ENCODE peak calls at places on chromosomes 16 and 17, in ten cellular contexts. F, T, A, Z, S, R, D, V, Y and J are unnamed samples.

GRCh38 chr17:17792143-17792550 is 44.6 kb downstream of the SREBF1 start:
- DNase-seq in F (no peak), T (no peak), A (no peak), Z (no peak), S (no peak), R (no peak), D (no peak), V (no peak), Y (no peak), J (no peak)

GRCh38 chr17:45722161-45722560 is 62.0 kb upstream of the CRHR1 start:
- DNase-seq in F (no peak), T (no peak), A (peak; percentile 41), Z (no peak), S (no peak), R (peak; percentile 69), D (no peak), V (peak; percentile 29), Y (no peak), J (no peak)

GRCh38 chr17:68294196-68294555 is 2.9 kb downstream of the ARSG start:
- DNase-seq in F (no peak), T (no peak), A (no peak), Z (no peak), S (no peak), R (no peak), D (no peak), V (no peak), Y (no peak), J (no peak)

GRCh38 chr16:11233727-11234376 is 22.2 kb downstream of the SOCS1 start:
- DNase-seq in F (no peak), T (no peak), A (no peak), Z (no peak), S (no peak), R (no peak), D (no peak), V (no peak), Y (no peak), J (no peak)

GRCh38 chr16:57609541-57610401 is 18.7 kb upstream of the ADGRG1 start:
- DNase-seq in F (peak; percentile 82), T (no peak), A (no peak), Z (no peak), S (no peak), R (no peak), D (no peak), V (no peak), Y (no peak), J (no peak)

GRCh38 chr17:15973016-15973415 is 26.5 kb downstream of the ZSWIM7 start:
- DNase-seq in F (no peak), T (no peak), A (no peak), Z (no peak), S (no peak), R (peak; percentile 47), D (no peak), V (no peak), Y (no peak), J (no peak)

GRCh38 chr16:68090109-68090508 is 4.9 kb downstream of the NFATC3 start:
- DNase-seq in F (no peak), T (no peak), A (no peak), Z (no peak), S (no peak), R (no peak), D (no peak), V (no peak), Y (no peak), J (no peak)

GRCh38 chr16:85607796-85608514 is 5.2 kb upstream of the GSE1 start:
- DNase-seq in F (no peak), T (no peak), A (no peak), Z (no peak), S (no peak), R (no peak), D (no peak), V (no peak), Y (no peak), J (no peak)

GRCh38 chr16:12455287-12455798 is 348.3 kb downstream of the CPPED1 start:
- DNase-seq in F (peak; percentile 37), T (peak; percentile 63), A (peak; percentile 67), Z (no peak), S (no peak), R (peak; percentile 66), D (peak; percentile 38), V (peak; percentile 58), Y (peak; percentile 39), J (peak; percentile 72)

GRCh38 chr16:69936252-69936651 is 14.9 kb upstream of the CLEC18A start:
- DNase-seq in F (no peak), T (no peak), A (no peak), Z (no peak), S (no peak), R (no peak), D (no peak), V (no peak), Y (no peak), J (peak; percentile 56)
- TF ChIP-seq CTCF in F (no peak), T (no peak), A (no peak), Z (no peak), S (no peak), R (no peak), D (no peak), V (no peak), Y (no peak), J (no peak)

GRCh38 chr17:71959129-71959528 is 161.7 kb upstream of the SOX9 start:
- DNase-seq in F (no peak), T (peak; percentile 22), A (no peak), Z (no peak), S (no peak), R (peak; percentile 74), D (no peak), V (no peak), Y (no peak), J (no peak)
- TF ChIP-seq CTCF in F (peak; percentile 63), T (peak; percentile 71), A (peak; percentile 58), Z (no peak), S (no peak), R (peak; percentile 91), D (no peak), V (peak; percentile 70), Y (no peak), J (no peak)

GRCh38 chr17:29124135-29124930 is 55.9 kb downstream of the MYO18A start:
- DNase-seq in F (no peak), T (peak; percentile 76), A (peak; percentile 39), Z (no peak), S (peak; percentile 42), R (peak; percentile 72), D (no peak), V (peak; percentile 73), Y (no peak), J (peak; percentile 58)
- TF ChIP-seq CTCF in F (peak; percentile 65), T (peak; percentile 87), A (peak; percentile 75), Z (peak; percentile 57), S (peak; percentile 80), R (peak; percentile 67), D (peak; percentile 36), V (peak; percentile 86), Y (no peak), J (peak; percentile 52)

DNA sequence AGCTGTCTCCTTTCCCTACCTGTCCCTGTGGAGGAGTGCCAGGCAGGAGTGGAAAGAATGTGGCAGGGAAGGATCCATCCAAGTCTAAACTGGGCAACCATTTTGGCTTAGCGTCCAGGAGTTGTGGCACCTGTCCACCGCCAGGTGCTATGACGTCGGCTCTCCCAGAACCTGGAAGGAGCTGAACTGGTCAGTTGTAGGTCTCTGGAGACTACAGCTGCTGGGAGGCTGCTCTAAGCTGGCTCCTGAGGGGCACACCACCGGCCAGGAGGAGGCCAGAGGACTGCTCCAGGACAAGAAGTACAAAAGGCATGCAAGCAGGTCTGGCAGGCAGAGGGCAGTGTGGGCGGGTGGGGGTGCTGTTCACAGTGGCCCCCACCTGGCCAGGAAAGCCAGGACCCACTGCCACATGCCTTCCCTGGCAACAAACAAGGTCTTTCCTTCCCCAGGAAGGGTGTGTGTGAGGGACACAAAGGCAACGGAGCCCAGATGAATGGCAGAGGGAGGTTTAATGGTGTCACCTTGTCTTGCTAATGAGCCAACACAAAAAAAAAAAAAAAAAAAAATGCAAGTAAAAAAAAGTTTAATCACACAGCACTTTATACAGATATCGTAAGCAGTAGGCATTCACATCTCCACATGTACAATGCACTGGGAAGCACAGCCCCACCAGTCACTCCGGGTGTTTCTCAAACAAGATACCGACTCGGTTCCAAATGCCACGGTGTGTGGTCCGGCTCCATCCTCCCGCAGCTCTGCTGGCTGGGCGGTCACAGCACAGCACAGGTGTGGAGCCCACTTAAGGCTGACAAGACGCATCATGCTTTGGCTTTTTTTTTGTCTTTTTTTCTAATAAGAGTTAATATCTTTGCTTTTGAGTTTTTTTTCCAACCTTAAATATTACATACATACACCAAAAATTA is 4.8 kb downstream of the SPHK1 start:
- DNase-seq in F (no peak), T (no peak), A (no peak), Z (no peak), S (no peak), R (no peak), D (no peak), V (no peak), Y (no peak), J (no peak)
- TF ChIP-seq CTCF in F (no peak), T (no peak), A (no peak), Z (no peak), S (no peak), R (peak; percentile 34), D (no peak), V (peak; percentile 53), Y (no peak), J (no peak)

GRCh38 chr17:64109400-64109799 is 20.5 kb downstream of the ERN1 start:
- DNase-seq in F (no peak), T (no peak), A (no peak), Z (no peak), S (no peak), R (no peak), D (no peak), V (no peak), Y (no peak), J (no peak)
- TF ChIP-seq CTCF in F (no peak), T (no peak), A (no peak), Z (no peak), S (no peak), R (no peak), D (no peak), V (no peak), Y (no peak), J (no peak)

DNA sequence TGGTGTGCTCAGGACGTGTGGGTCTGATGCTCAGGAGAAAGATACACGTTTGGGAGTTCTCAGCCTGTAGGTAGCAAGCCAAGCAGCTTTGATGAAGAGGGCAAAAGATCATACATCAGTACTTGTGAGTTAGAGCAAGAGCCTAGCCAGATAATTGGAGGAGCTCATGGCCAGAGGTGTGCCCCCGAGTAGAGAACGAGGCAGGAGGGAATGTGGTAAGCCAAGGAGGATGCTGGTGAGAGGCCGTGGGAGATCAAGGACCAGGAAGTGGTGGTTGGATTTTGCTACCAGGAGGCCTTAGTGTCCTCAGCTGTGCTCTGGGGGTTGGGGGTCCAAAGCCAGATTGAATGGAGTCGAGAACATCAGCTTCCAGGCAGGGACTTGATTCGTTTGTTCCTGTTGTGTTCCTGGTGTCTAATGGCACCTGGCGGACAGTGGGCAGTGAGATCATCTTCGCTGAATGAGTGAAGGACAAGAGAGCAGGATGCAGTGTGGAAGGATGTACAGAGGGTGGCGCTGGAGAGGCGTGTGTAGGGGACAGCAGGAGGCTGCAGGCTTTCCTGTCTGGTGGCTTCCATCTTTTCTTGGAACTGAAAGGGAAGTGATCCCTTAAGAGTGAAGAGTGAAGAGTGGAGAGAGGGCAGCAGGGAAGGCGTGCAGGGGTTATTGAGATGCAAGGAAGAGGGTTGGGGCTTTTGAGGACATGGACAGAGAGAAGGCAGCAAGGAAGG is 11.6 kb downstream of the FBXL19 start:
- DNase-seq in F (no peak), T (peak; percentile 41), A (peak; percentile 45), Z (no peak), S (no peak), R (peak; percentile 43), D (no peak), V (peak; percentile 52), Y (no peak), J (peak; percentile 49)
- TF ChIP-seq CTCF in F (peak; percentile 54), T (peak; percentile 60), A (peak; percentile 54), Z (peak; percentile 37), S (no peak), R (peak; percentile 59), D (peak; percentile 19), V (peak; percentile 79), Y (no peak), J (peak; percentile 58)